ENCODE peak calls at places on chromosomes 16 and 17, in four cellular contexts. R is neuronal stem cell; Z is central memory CD4-positive, alpha-beta T cell; S is glomerular endothelial cell. G is an unnamed sample.

GRCh38 chr17:63740464-63741181 is 976 bp downstream of the STRADA start:
- DNase-seq in S (no peak), R (no peak), Z (no peak), G (no peak)

GRCh38 chr17:57861000-57861736 is 11.3 kb upstream of the MRPS23 start:
- DNase-seq in Z (peak; percentile 32), R (no peak), S (no peak), G (no peak)

GRCh38 chr17:76091526-76092285 is 11.9 kb downstream of the EXOC7 start:
- DNase-seq in S (no peak), Z (no peak), R (no peak), G (no peak)

GRCh38 chr16:15861996-15862395 is 5.2 kb upstream of the MYH11 start:
- DNase-seq in R (no peak), S (no peak), Z (no peak), G (no peak)

GRCh38 chr17:8384801-8385335 is 1.9 kb upstream of the RPL26 start:
- DNase-seq in R (no peak), Z (no peak), S (no peak), G (no peak)

GRCh38 chr17:21373034-21373433 is 3.1 kb upstream of the KCNJ12 start:
- DNase-seq in Z (no peak), S (no peak), R (no peak), G (no peak)

GRCh38 chr16:87465306-87465705 is 27.5 kb downstream of the ZCCHC14 start:
- DNase-seq in S (no peak), Z (no peak), R (no peak), G (no peak)

GRCh38 chr16:53921042-53921441 is 217.1 kb downstream of the FTO start:
- DNase-seq in S (no peak), Z (no peak), R (no peak), G (no peak)